ENCODE peak calls at places on chromosomes 7 and 10, in six cellular contexts. Q is skeletal muscle cell, V is astrocyte, G is ELR, M is choroid plexus epithelial cell, U is OCI-LY7. C is an unnamed sample.

GRCh38 chr7:24910551-24911212 is 69.3 kb downstream of the OSBPL3 start:
- DNase-seq in Q (no peak), V (no peak), G (no peak), M (no peak), U (no peak), C (no peak)

GRCh38 chr10:34262965-34263364 is 552.1 kb downstream of the PARD3 start:
- DNase-seq in Q (no peak), V (no peak), G (peak; percentile 11), M (peak; percentile 43), U (no peak), C (no peak)

GRCh38 chr7:44213872-44214595 is 13.3 kb downstream of the YKT6 start:
- DNase-seq in Q (no peak), V (peak; percentile 17), G (peak; percentile 72), M (peak; percentile 78), U (peak; percentile 81), C (no peak)

GRCh38 chr10:130606001-130606405 is 469.8 kb downstream of the GLRX3 start:
- DNase-seq in Q (no peak), V (no peak), G (no peak), M (no peak), U (no peak), C (no peak)

GRCh38 chr7:80826520-80827237 is 92.2 kb downstream of the SEMA3C start:
- DNase-seq in Q (no peak), V (peak; percentile 94), G (peak; percentile 64), M (peak; percentile 47), U (no peak), C (no peak)

GRCh38 chr7:23450518-23450917 is 19.8 kb downstream of the IGF2BP3 start:
- DNase-seq in Q (no peak), V (no peak), G (no peak), M (no peak), U (no peak), C (no peak)

GRCh38 chr10:59387951-59388431 is 25.6 kb upstream of the FAM13C start:
- DNase-seq in Q (peak; percentile 93), V (peak; percentile 99), G (peak; percentile 68), M (peak; percentile 82), U (no peak), C (no peak)

GRCh38 chr10:12980080-12980656 is 21.3 kb downstream of the CCDC3 start:
- DNase-seq in Q (no peak), V (no peak), G (no peak), M (peak; percentile 24), U (no peak), C (no peak)

C was measured in activated gamma-delta T cell treated with anti-CD3 and anti-CD28 coated beads, Interleukin-2, amount 50 U/mL, for 16 hours.